ENCODE peak calls at places on chromosome 19, in eight cellular contexts. T is IMR-90, A is endothelial cell of umbilical vein, J is adrenal gland, G is breast epithelium, K is body of pancreas, X is uterus, W is heart left ventricle. U is an unnamed sample.
A peak's percentile ranks its signal among the peaks of the same experiment; 100 is the strongest.

GRCh38 chr19:3234800-3235199 is 10.3 kb downstream of the CELF5 start:
- DNase-seq in T (no peak), A (no peak), J (no peak), G (no peak), K (no peak), X (no peak), W (peak; percentile 11), U (no peak)

GRCh38 chr19:8335343-8336071 is 7.6 kb downstream of the KANK3 start:
- DNase-seq in T (no peak), A (no peak), J (no peak), G (no peak), K (no peak), X (no peak), W (no peak), U (peak; percentile 58)

GRCh38 chr19:44776402-44777096 is 1.1 kb upstream of the CBLC start:
- DNase-seq in T (no peak), A (no peak), J (no peak), G (peak; percentile 90), K (no peak), X (no peak), W (no peak), U (peak; percentile 93)

GRCh38 chr19:6071103-6071485 is 39.2 kb downstream of the RFX2 start:
- DNase-seq in T (peak; percentile 78), A (no peak), J (peak; percentile 7), G (no peak), K (no peak), X (no peak), W (no peak), U (no peak)

GRCh38 chr19:18894254-18895037 is 1.5 kb downstream of the CERS1 start:
- DNase-seq in T (peak; percentile 35), A (no peak), J (no peak), G (no peak), K (no peak), X (no peak), W (no peak), U (no peak)

GRCh38 chr19:42140125-42140754 is 8.0 kb upstream of the POU2F2 start:
- DNase-seq in T (peak; percentile 72), A (peak; percentile 68), J (peak; percentile 66), G (no peak), K (peak; percentile 58), X (no peak), W (peak; percentile 64), U (peak; percentile 53)

GRCh38 chr19:10846500-10847202 is 1.6 kb upstream of the C19orf38 start:
- DNase-seq in T (no peak), A (no peak), J (no peak), G (no peak), K (no peak), X (no peak), W (no peak), U (no peak)

GRCh38 chr19:5691205-5691929 is 1.3 kb downstream of the RPL36 start:
- DNase-seq in T (peak; percentile 31), A (peak; percentile 60), J (peak; percentile 68), G (peak; percentile 68), K (peak; percentile 73), X (peak; percentile 77), W (peak; percentile 83), U (peak; percentile 75)

GRCh38 chr19:28764066-28764465 is 448.9 kb downstream of the UQCRFS1 start:
- DNase-seq in T (no peak), A (no peak), J (no peak), G (no peak), K (no peak), X (no peak), W (no peak), U (no peak)

GRCh38 chr19:51422053-51422448 is 4.6 kb upstream of the SIGLEC10 start:
- DNase-seq in T (peak; percentile 59), A (peak; percentile 67), J (peak; percentile 91), G (peak; percentile 86), K (peak; percentile 73), X (peak; percentile 39), W (peak; percentile 81), U (peak; percentile 87)

GRCh38 chr19:51317968-51318367 is 6.5 kb downstream of the IGLON5 start:
- DNase-seq in T (no peak), A (no peak), J (no peak), G (no peak), K (no peak), X (no peak), W (no peak), U (no peak)

GRCh38 chr19:4449826-4450075 is 7.8 kb downstream of the UBXN6 start:
- DNase-seq in T (no peak), A (no peak), J (no peak), G (no peak), K (no peak), X (no peak), W (no peak), U (no peak)

GRCh38 chr19:29533578-29534544 is 8.1 kb downstream of the VSTM2B start:
- DNase-seq in T (no peak), A (no peak), J (no peak), G (no peak), K (no peak), X (peak; percentile 8), W (peak; percentile 18), U (peak; percentile 27)

GRCh38 chr19:5694167-5694951 is 4.3 kb downstream of the RPL36 start:
- DNase-seq in T (no peak), A (no peak), J (no peak), G (no peak), K (no peak), X (no peak), W (no peak), U (no peak)

GRCh38 chr19:27974082-27974513 is 1238.9 kb downstream of the UQCRFS1 start:
- DNase-seq in T (no peak), A (no peak), J (peak; percentile 46), G (no peak), K (peak; percentile 41), X (no peak), W (no peak), U (no peak)

GRCh38 chr19:1657632-1658445 is 5.4 kb upstream of the TCF3 start:
- DNase-seq in T (no peak), A (no peak), J (peak; percentile 15), G (peak; percentile 93), K (peak; percentile 83), X (no peak), W (no peak), U (no peak)

GRCh38 chr19:12828494-12828893 is 5.9 kb downstream of the RTBDN start:
- DNase-seq in T (no peak), A (no peak), J (no peak), G (no peak), K (peak; percentile 54), X (no peak), W (no peak), U (peak; percentile 81)

GRCh38 chr19:963401-964022 is 20.6 kb upstream of the WDR18 start:
- DNase-seq in T (no peak), A (no peak), J (no peak), G (no peak), K (no peak), X (no peak), W (no peak), U (no peak)

GRCh38 chr19:30664358-30665058 is 292.3 kb downstream of the ZNF536 start:
- DNase-seq in T (peak; percentile 4), A (no peak), J (peak; percentile 84), G (no peak), K (peak; percentile 94), X (no peak), W (peak; percentile 67), U (peak; percentile 70)

GRCh38 chr19:489418-490196 is 6.7 kb upstream of the MADCAM1 start:
- DNase-seq in T (peak; percentile 8), A (peak; percentile 28), J (no peak), G (no peak), K (no peak), X (peak; percentile 49), W (no peak), U (no peak)

GRCh38 chr19:10861118-10861651 is 10.2 kb upstream of the CARM1 start:
- DNase-seq in T (no peak), A (peak; percentile 43), J (no peak), G (no peak), K (peak; percentile 31), X (no peak), W (no peak), U (peak; percentile 61)

GRCh38 chr19:45474941-45475516 is 7.2 kb downstream of the FOSB start:
- DNase-seq in T (peak; percentile 29), A (no peak), J (no peak), G (no peak), K (no peak), X (no peak), W (no peak), U (no peak)

GRCh38 chr19:5829567-5830315 is 9.8 kb downstream of the FUT6 start:
- DNase-seq in T (no peak), A (no peak), J (no peak), G (no peak), K (no peak), X (no peak), W (no peak), U (no peak)

GRCh38 chr19:54352041-54352440 is 12.7 kb downstream of the LAIR1 start:
- DNase-seq in T (no peak), A (no peak), J (no peak), G (no peak), K (no peak), X (no peak), W (no peak), U (peak; percentile 47)
- H3K27ac ChIP-seq in T (no peak overlapping the region), A (no peak overlapping the region), J (no peak overlapping the region), G (no peak overlapping the region), K (no peak overlapping the region), X (no peak overlapping the region), W (no peak overlapping the region), U (peak overlapping the region; percentile 67)

DNA sequence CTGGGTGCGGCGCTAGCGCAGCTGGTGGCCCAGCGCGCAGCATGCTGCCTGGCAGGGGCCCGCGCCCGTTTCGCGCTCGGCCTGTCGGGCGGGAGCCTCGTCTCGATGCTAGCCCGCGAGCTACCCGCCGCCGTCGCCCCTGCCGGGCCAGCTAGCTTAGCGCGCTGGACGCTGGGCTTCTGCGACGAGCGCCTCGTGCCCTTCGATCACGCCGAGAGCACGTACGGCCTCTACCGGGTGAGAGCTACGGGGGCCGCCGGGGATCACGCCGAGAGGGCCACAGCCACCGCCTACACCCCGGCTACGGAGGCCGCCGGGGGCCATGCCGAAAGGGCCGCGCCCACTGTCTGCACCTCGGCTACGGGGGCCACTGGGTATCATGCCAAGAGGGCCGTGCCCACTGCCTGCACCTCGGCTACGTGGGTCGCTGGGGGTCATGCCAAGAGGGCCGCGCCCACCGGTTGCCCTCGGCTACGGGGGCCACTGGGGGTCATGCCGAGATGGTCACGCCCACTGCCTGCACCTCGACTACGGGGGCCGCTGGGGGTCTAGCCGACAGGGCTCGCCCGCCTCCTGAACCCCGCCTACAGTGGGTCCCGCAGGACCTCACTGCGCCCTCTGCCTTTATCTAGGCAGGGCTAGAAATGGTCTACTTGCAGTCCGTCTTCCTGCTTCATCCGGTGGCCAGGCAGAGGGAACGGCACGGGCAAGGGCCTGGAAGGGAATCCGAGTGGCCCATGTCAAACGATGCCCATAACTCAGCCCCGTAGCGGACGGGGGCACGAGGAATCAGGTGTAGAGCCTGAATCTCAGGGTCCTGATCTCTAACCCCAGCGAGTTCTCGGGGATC is 500 bp downstream of the PGLS start:
- DNase-seq in T (peak; percentile 75), A (peak; percentile 84), J (peak; percentile 86), G (peak; percentile 77), K (peak; percentile 86), X (peak; percentile 85), W (peak; percentile 95), U (peak; percentile 96)
- TF ChIP-seq POLR2A in T (no peak), A (no peak), J (peak; percentile 65), G (no peak), K (peak; percentile 60), X (no peak), W (no peak), U (peak; percentile 79)

GRCh38 chr19:38303517-38304351 is at the start of gene C19orf33:
- DNase-seq in T (no peak), A (no peak), J (no peak), G (peak; percentile 69), K (peak; percentile 58), X (no peak), W (peak; percentile 78), U (no peak)
- H3K27ac ChIP-seq in T (no peak within 1 kb of the TSS), A (no peak within 1 kb of the TSS), J (no peak within 1 kb of the TSS), G (peak within 1 kb of the TSS; percentile 52), K (peak within 1 kb of the TSS; percentile 50), X (no peak within 1 kb of the TSS), W (peak within 1 kb of the TSS; percentile 52), U (peak within 1 kb of the TSS; percentile 93)

GRCh38 chr19:56567274-56568120 is at the start of gene ZNF470:
- DNase-seq in T (peak; percentile 87), A (peak; percentile 92), J (peak; percentile 94), G (peak; percentile 95), K (peak; percentile 96), X (peak; percentile 94), W (peak; percentile 97), U (peak; percentile 94)
- TF ChIP-seq POLR2A in T (no peak), A (no peak), J (peak; percentile 46), G (no peak), K (peak; percentile 13), X (peak; percentile 12), W (no peak), U (no peak)

U was measured in Peyer's patch.